ENCODE peak calls at places on chromosome 3, in five cellular contexts. P is GM23338, U is endothelial cell of umbilical vein, Z is transverse colon, J is A549. W is an unnamed sample.

GRCh38 chr3:125006190-125006855 is 49.5 kb downstream of the HEG1 start:
- DNase-seq in P (no peak), U (no peak), Z (no peak), J (no peak), W (no peak)

GRCh38 chr3:37980477-37981347 is 9.9 kb upstream of the VILL start:
- DNase-seq in P (no peak), U (no peak), Z (no peak), J (no peak), W (no peak)

GRCh38 chr3:54870423-54870822 is 57.4 kb downstream of the LRTM1 start:
- DNase-seq in P (peak; percentile 35), U (no peak), Z (no peak), J (peak; percentile 47), W (no peak)

GRCh38 chr3:107574650-107575049 is 51.9 kb downstream of the BBX start:
- DNase-seq in P (peak; percentile 57), U (peak; percentile 66), Z (no peak), J (peak; percentile 56), W (no peak)

GRCh38 chr3:48621461-48621869 is at the start of gene TMEM89:
- DNase-seq in P (no peak), U (no peak), Z (no peak), J (no peak), W (no peak)

GRCh38 chr3:83946554-83946953 is 1012.2 kb upstream of the CADM2 start:
- DNase-seq in P (peak; percentile 65), U (no peak), Z (no peak), J (peak; percentile 29), W (no peak)

GRCh38 chr3:10581251-10581650 is 75.9 kb upstream of the ATP2B2 start:
- DNase-seq in P (no peak), U (no peak), Z (no peak), J (no peak), W (no peak)

GRCh38 chr3:69248394-69248793 is 126.0 kb upstream of the LMOD3 start:
- DNase-seq in P (no peak), U (no peak), Z (peak; percentile 31), J (no peak), W (no peak)

GRCh38 chr3:94483403-94483802 is 420.5 kb downstream of the NSUN3 start:
- DNase-seq in P (no peak), U (no peak), Z (no peak), J (no peak), W (no peak)

GRCh38 chr3:183114779-183115178 is 15.5 kb upstream of the MCCC1 start:
- DNase-seq in P (peak; percentile 81), U (no peak), Z (no peak), J (no peak), W (peak; percentile 74)

GRCh38 chr3:197801801-197802504 is 10.9 kb downstream of the LRCH3 start:
- DNase-seq in P (peak; percentile 35), U (peak; percentile 37), Z (no peak), J (peak; percentile 31), W (no peak)

GRCh38 chr3:129045675-129046036 is 14.9 kb upstream of the GP9 start:
- DNase-seq in P (peak; percentile 79), U (no peak), Z (no peak), J (no peak), W (peak; percentile 27)

GRCh38 chr3:192108820-192109219 is 618.5 kb downstream of the FGF12 start:
- DNase-seq in P (no peak), U (no peak), Z (no peak), J (no peak), W (no peak)

GRCh38 chr3:156050918-156051317 is 69.5 kb upstream of the KCNAB1 start:
- DNase-seq in P (no peak), U (no peak), Z (no peak), J (peak; percentile 38), W (no peak)

GRCh38 chr3:106610362-106610997 is 741.7 kb upstream of the CBLB start:
- DNase-seq in P (no peak), U (peak; percentile 65), Z (no peak), J (no peak), W (no peak)

GRCh38 chr3:78165876-78166275 is 1126.0 kb downstream of the ROBO2 start:
- DNase-seq in P (no peak), U (peak; percentile 26), Z (no peak), J (no peak), W (no peak)

GRCh38 chr3:196600359-196600758 is 31.9 kb downstream of the FBXO45 start:
- DNase-seq in P (no peak), U (no peak), Z (no peak), J (no peak), W (no peak)

GRCh38 chr3:155744091-155744625 is 713 bp downstream of the PLCH1 start:
- DNase-seq in P (peak; percentile 86), U (no peak), Z (peak; percentile 75), J (peak; percentile 69), W (no peak)

GRCh38 chr3:190322604-190323240 is 476 bp upstream of the CLDN1 start:
- DNase-seq in P (peak; percentile 10), U (no peak), Z (no peak), J (no peak), W (no peak)

GRCh38 chr3:3625461-3626271 is 173.6 kb upstream of the LRRN1 start:
- DNase-seq in P (no peak), U (no peak), Z (no peak), J (no peak), W (no peak)

GRCh38 chr3:15268033-15268631 is 62.1 kb downstream of the CAPN7 start:
- DNase-seq in P (peak; percentile 95), U (peak; percentile 79), Z (peak; percentile 88), J (peak; percentile 87), W (peak; percentile 78)
- H3K4me1 ChIP-seq in P (no peaks in the 10 kb centered on the region), U (peaks cover 24% of the 10 kb centered on the region), Z (peaks cover 40% of the 10 kb centered on the region), J (peaks cover 21% of the 10 kb centered on the region), W (peaks cover 7% of the 10 kb centered on the region)

DNA sequence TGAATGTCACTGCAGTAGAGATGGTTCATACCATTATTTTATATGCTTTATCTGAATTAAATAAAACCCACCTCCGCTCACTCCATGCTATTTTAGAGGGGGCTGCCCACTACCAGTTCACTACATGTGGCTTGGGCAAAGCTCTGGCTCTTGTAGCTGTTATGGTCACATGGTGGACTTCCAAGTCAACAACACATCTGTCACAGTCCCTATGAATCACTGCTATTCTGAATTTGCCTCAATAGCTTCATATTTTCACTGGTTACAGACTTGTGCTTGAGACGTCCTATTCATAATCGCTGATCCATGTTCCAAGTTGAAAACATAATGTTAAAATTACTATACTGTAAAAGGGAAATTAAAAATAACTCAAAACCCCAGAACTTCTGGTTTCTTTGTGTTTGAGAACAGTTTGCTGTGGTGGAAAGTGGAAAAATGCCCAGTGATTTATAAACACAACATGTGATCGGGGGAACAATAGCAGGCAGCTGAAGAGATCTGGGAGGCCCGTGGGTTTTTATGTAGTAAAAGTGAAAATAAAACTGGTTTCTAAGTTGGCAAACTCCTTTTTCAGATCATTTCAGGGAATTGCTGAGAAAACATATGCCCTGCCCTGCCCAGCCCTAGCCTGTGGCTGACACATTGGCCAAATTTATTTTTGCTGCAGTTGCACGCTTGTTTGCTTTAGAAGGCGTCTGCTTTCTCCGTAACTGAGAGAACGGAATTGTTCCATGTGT is 128.8 kb upstream of the PRR23C start:
- DNase-seq in P (no peak), U (peak; percentile 41), Z (peak; percentile 32), J (peak; percentile 2), W (no peak)
- H3K4me3 ChIP-seq in P (no peak overlapping the region), U (peak overlapping the region; percentile 15), Z (no peak overlapping the region), J (peak overlapping the region; percentile 12), W (no peak overlapping the region)

DNA sequence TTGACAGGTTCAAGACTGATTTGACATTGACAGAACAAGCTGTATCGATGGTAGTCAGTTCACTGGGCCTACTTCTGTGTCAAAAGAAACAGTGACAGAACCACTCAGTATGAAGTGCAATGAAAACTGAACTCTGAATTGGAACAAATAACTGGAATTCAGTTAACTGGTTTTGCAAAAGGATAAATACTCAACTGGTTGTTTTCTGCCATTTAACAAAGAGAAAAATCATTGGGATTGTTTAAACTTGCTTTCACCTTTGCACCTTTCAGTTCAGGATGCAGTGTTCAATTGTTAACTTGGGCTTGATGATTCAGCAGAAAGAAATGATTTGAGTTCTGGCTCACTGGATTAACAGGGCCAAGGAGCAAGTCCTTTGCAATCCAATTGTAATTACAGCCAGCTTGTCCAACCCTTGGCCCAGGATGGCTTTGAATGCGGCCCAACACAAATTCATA is 4.9 kb downstream of the BTD start:
- DNase-seq in P (no peak), U (peak; percentile 43), Z (peak; percentile 47), J (peak; percentile 37), W (no peak)
- H3K4me1 ChIP-seq in P (peaks cover 12% of the 10 kb centered on the region), U (peaks cover 30% of the 10 kb centered on the region), Z (peaks cover 49% of the 10 kb centered on the region), J (peaks cover 41% of the 10 kb centered on the region), W (no peaks in the 10 kb centered on the region)

GRCh38 chr3:42013652-42014442 is 51.9 kb upstream of the ULK4 start:
- DNase-seq in P (peak; percentile 50), U (no peak), Z (peak; percentile 55), J (no peak), W (no peak)

GRCh38 chr3:42012935-42013651 is 51.2 kb upstream of the ULK4 start:
- DNase-seq in P (peak; percentile 85), U (peak; percentile 72), Z (peak; percentile 86), J (peak; percentile 50), W (no peak)

GRCh38 chr3:42014443-42014945 is 52.6 kb upstream of the ULK4 start:
- DNase-seq in P (no peak), U (peak; percentile 57), Z (peak; percentile 26), J (no peak), W (no peak)

GRCh38 chr3:42012378-42012934 is 50.6 kb upstream of the ULK4 start:
- DNase-seq in P (no peak), U (no peak), Z (no peak), J (no peak), W (no peak)

GRCh38 chr3:42014949-42015533 is 53.1 kb upstream of the ULK4 start:
- DNase-seq in P (peak; percentile 59), U (peak; percentile 66), Z (peak; percentile 55), J (no peak), W (no peak)
- H3K4me3 ChIP-seq in P (peak overlapping the region; percentile 83), U (peak overlapping the region; percentile 86), Z (peak overlapping the region; percentile 99), J (peak overlapping the region; percentile 98), W (peak overlapping the region; percentile 88)

DNA sequence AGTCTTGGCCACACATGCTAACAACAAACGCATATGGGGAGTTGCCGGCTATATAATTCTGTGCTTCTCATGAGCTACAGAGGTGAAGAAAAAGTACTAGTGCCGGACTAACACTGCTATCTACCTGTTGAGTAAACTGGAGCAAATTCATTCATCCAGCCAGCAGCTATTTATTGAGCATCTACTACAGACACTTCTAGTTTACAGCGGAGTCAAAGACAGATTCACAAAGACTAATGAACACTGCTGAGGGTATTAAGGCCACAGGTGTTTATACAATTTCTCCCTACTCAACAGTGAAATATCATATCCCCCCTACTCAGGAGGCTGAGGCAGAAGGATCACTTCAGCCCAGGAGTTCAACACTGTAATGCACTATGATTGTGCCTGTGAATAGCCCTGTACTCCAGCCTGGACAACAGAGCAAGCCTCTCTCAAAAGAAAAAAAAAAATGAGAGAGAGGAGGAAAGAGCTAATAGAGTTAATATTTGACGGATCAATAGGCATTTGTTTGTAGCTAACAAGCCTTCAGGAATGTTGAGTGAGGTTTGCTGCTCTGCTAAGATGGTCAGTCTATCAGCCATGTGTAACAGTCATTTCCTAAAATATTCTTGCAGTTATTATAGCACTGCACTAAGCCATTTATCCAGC is 17.8 kb downstream of the ADCY5 start:
- DNase-seq in P (no peak), U (no peak), Z (no peak), J (no peak), W (no peak)
- H3K4me1 ChIP-seq in P (no peaks in the 10 kb centered on the region), U (no peaks in the 10 kb centered on the region), Z (peaks cover 39% of the 10 kb centered on the region), J (no peaks in the 10 kb centered on the region), W (no peaks in the 10 kb centered on the region)

DNA sequence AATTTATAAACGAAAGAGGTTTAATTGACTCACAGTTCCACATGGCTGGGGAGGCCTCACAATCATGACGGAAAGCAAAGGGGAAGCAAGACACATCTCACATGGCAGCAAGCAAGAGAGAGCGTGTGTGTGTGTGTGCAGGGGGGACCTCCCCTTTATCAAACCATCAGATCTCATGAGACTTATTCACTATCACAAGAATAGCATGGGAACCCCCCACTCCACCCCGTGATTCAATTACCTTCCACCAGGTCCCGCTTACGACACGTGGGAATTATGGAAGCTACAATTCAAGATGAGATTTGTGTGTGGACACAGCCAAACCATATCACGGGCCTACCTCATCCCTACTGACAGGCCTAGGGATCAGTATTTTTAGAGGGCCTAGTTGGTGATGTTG is 3.1 kb upstream of the EPHB1 start:
- DNase-seq in P (no peak), U (no peak), Z (no peak), J (no peak), W (no peak)
- H3K4me3 ChIP-seq in P (no peak overlapping the region), U (no peak overlapping the region), Z (no peak overlapping the region), J (no peak overlapping the region), W (no peak overlapping the region)